ENCODE peak calls at places on chromosomes 3 and 15, in six cellular contexts. S is IMR-90, G is GM12878, R is K562, K is A549, Q is HepG2. X is an unnamed sample.

GRCh38 chr3:20197775-20198174 is 11.8 kb upstream of the SGO1 start:
- DNase-seq in S (no peak), G (no peak), R (no peak), K (no peak), Q (no peak), X (no peak)

GRCh38 chr15:91897585-91898372 is 44.3 kb downstream of the SLCO3A1 start:
- DNase-seq in S (no peak), G (no peak), R (no peak), K (no peak), Q (no peak), X (no peak)

GRCh38 chr15:93500155-93500554 is 411.1 kb upstream of the RGMA start:
- DNase-seq in S (no peak), G (no peak), R (no peak), K (no peak), Q (no peak), X (no peak)

GRCh38 chr3:18489939-18490338 is 64.8 kb upstream of the SATB1 start:
- DNase-seq in S (no peak), G (no peak), R (no peak), K (no peak), Q (no peak), X (no peak)

GRCh38 chr3:169104972-169105371 is 558.5 kb downstream of the MECOM start:
- DNase-seq in S (peak), G (no peak), R (no peak), K (no peak), Q (peak), X (no peak)

GRCh38 chr3:136490646-136491405 is 240.7 kb downstream of the PCCB start:
- DNase-seq in S (no peak), G (no peak), R (no peak), K (no peak), Q (no peak), X (no peak)

GRCh38 chr3:134552776-134553175 is 66.9 kb downstream of the CEP63 start:
- DNase-seq in S (peak), G (no peak), R (no peak), K (no peak), Q (no peak), X (no peak)

GRCh38 chr3:151308089-151308488 is 8.5 kb downstream of the GPR87 start:
- DNase-seq in S (peak), G (no peak), R (no peak), K (no peak), Q (no peak), X (no peak)

GRCh38 chr15:75713338-75713895 is 769 bp upstream of the CSPG4 start:
- DNase-seq in S (peak), G (no peak), R (no peak), K (peak), Q (no peak), X (no peak)

GRCh38 chr3:186218423-186218822 is 109.5 kb upstream of the ETV5 start:
- DNase-seq in S (no peak), G (no peak), R (no peak), K (no peak), Q (no peak), X (no peak)

GRCh38 chr3:186220365-186220764 is 111.5 kb upstream of the ETV5 start:
- DNase-seq in S (no peak), G (no peak), R (no peak), K (peak), Q (no peak), X (no peak)

GRCh38 chr3:186219211-186219638 is 110.3 kb upstream of the ETV5 start:
- DNase-seq in S (no peak), G (no peak), R (no peak), K (no peak), Q (no peak), X (no peak)

GRCh38 chr3:186221733-186222378 is 113.0 kb upstream of the ETV5 start:
- DNase-seq in S (no peak), G (no peak), R (no peak), K (no peak), Q (no peak), X (no peak)

GRCh38 chr3:186220886-186221285 is 112.0 kb upstream of the ETV5 start:
- DNase-seq in S (no peak), G (no peak), R (no peak), K (no peak), Q (no peak), X (no peak)
- TF ChIP-seq SMC3 in S (no peak), G (no peak), R (no peak), K (no peak), Q (no peak), X (peak)

DNA sequence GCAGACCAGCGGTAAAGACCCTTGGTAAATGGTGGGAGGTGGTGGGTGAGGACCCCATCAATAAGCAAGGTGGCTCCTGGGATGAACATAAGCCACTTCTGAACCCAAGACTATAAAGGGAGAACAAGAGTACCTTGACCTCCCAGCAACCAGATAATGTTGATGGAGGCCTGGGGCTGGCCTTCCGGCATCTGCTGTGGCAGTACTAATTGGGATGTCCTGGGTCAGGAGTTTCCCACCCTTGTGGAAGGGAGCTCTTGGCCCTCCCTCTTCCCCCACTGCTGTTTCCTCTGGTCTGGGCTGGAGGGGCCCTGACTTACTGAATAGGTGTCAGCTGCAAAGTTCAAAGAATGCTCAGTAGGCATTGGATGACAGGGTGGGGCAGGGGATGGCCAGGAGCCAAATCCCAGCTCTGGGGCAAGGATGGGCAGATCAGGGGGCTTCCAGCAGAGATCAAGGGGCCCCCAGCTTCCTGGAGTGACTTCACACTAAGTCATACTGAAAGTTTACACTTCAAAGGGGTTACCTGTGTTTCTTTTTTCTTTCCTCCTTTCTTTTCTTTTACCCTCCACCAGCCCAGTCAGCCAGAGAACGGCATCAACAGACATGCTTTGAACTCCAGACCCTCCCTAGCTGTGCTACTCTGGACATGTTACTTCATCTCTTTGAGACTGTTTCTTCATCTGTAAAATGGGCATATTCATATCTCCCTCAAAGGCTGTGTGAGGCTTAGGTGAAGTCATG is 1.6 kb downstream of the RBP1 start:
- DNase-seq in S (no peak), G (no peak), R (no peak), K (no peak), Q (peak), X (no peak)
- TF ChIP-seq RAD21 in S (no peak), G (no peak), R (no peak), K (no peak), Q (no peak), X (no peak)

GRCh38 chr3:133547432-133548041 is 25.9 kb upstream of the CDV3 start:
- DNase-seq in S (peak), G (no peak), R (no peak), K (peak), Q (peak), X (no peak)

GRCh38 chr3:133542871-133543270 is 30.6 kb upstream of the CDV3 start:
- DNase-seq in S (no peak), G (no peak), R (no peak), K (no peak), Q (no peak), X (no peak)

GRCh38 chr3:133549565-133549964 is 23.9 kb upstream of the CDV3 start:
- DNase-seq in S (no peak), G (no peak), R (no peak), K (no peak), Q (no peak), X (no peak)

DNA sequence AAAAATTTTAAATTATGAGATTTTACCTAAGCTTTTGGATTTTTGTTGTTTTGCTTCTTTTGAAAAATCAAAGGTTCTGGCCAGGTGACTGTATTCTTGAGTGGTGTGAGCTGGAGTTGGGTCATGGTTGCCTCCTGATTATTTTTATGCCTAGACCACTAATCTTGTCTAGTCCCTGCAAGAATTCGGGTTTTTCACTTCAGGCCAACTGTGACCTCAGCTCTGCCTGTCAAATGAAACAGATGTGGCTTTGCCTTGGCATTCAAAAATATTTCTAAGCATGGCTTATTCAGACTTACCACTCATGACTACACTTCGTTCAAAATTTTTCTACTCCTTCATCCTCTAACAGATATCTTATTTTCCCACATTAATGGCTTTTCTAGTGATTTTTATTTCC is 25.4 kb upstream of the CDV3 start:
- DNase-seq in S (peak), G (no peak), R (no peak), K (no peak), Q (no peak), X (no peak)
- H3K27ac ChIP-seq in S (peak), G (no peak), R (no peak), K (peak), Q (no peak), X (no peak)

DNA sequence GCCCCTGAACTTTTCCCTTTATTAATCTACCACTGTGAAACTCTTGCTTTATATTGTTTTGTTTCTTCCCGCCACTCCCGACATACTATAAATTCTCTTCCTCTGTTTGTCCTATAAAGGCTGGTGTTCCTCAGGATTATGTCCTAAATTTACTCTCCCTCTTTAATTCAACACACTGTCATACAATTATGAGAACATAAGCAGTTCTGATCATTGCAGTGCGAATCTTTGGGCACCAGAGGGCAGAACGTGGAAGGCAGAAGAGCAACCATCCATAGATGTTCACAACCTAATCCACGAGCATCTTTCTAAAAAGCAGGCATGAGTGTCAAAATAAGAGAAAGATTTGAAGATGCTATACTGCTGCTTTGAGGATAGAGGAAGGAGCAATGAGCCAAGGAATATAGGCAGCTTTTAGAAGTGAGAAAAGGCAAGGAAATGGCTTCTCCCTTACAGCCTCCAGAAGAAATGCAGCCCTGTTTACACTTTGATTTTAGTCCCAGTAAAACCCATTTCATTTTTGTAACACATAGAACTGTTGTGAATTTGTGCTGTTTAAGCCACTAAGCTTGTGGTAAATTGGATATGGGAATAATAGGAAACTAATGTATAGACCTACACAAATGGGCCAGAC is 179.4 kb downstream of the GBE1 start:
- DNase-seq in S (peak), G (peak), R (peak), K (peak), Q (peak), X (peak)
- TF ChIP-seq SMC3 in S (peak), G (peak), R (peak), K (peak), Q (peak), X (peak)

DNA sequence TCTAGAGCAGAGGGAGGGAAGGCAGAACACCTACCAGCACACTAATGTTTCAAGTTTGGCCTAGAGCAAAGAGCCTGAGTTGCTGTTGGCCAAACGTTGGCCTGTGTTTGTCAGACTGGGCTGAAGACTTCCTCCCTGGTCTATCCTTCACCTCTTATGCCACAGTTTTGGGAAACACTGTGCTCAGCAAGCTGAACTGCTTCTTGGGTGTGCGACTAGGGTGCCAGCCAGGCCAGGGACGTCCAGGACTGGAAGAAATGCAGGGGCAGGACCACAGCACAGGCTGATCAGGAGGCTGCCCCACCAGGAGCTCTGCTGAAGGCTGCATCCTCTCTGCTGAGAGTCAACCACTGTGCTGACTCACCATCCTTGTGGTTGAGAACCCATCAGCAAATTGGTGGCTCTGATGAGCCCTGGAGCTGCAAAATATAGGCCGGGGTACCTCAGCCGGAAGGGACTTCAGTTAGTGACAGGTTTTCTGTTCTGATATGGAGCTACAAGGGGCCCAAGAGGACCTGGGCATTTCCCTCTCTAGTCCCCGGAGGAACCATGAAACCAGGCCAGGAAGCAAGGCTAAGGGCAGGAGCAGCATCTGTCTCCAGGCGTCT is 131.6 kb upstream of the RASGRP1 start:
- DNase-seq in S (peak), G (no peak), R (no peak), K (no peak), Q (no peak), X (no peak)
- TF ChIP-seq RAD21 in S (no peak), G (no peak), R (no peak), K (no peak), Q (no peak), X (no peak)

DNA sequence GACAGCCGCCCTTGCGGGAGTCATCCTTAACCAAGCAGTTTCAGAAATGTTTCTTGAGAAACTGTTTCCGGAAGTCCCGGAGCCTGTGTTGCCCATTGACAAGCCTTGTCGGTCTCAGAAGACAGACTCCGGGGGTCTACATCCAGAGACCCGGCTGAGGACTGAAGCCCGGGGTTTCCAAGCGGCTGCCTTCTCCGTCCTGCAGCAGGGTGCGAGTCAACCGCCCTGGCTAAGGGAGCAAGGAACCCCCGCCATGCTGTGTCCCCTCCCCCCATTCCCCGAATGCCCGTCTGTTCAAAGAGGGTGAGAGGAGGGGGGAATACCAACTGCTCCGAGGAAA is 61.5 kb downstream of the ATP1B3 start:
- DNase-seq in S (no peak), G (no peak), R (no peak), K (no peak), Q (no peak), X (no peak)
- H3K27ac ChIP-seq in S (no peak), G (no peak), R (no peak), K (no peak), Q (no peak), X (no peak)